ENCODE peak calls at places on chromosomes 12 and 14, in six cellular contexts. Q, J, Y, L, Z and S are unnamed samples.

GRCh38 chr12:69511469-69511868 is 41.3 kb downstream of the FRS2 start:
- DNase-seq in Q (no peak), J (no peak), Y (no peak), L (no peak), Z (no peak), S (no peak)

GRCh38 chr12:55698965-55699364 is 8.7 kb downstream of the ITGA7 start:
- DNase-seq in Q (no peak), J (no peak), Y (no peak), L (no peak), Z (no peak), S (no peak)

GRCh38 chr12:100075598-100075997 is 67.1 kb downstream of the BLTP3B start:
- DNase-seq in Q (no peak), J (no peak), Y (no peak), L (no peak), Z (no peak), S (no peak)

GRCh38 chr12:20624718-20625117 is 70.4 kb upstream of the SLCO1C1 start:
- DNase-seq in Q (no peak), J (no peak), Y (peak; percentile 49), L (no peak), Z (no peak), S (no peak)

GRCh38 chr12:30691122-30691879 is 4.4 kb downstream of the IPO8 start:
- DNase-seq in Q (no peak), J (no peak), Y (peak; percentile 79), L (no peak), Z (peak; percentile 69), S (no peak)

GRCh38 chr12:107521826-107522355 is 163.7 kb upstream of the PWP1 start:
- DNase-seq in Q (no peak), J (no peak), Y (no peak), L (no peak), Z (no peak), S (no peak)

GRCh38 chr12:96197503-96198272 is 3.5 kb downstream of the ELK3 start:
- DNase-seq in Q (peak; percentile 98), J (no peak), Y (peak; percentile 96), L (no peak), Z (no peak), S (no peak)

GRCh38 chr12:118354903-118355302 is 17.8 kb downstream of the TAOK3 start:
- DNase-seq in Q (no peak), J (no peak), Y (no peak), L (no peak), Z (no peak), S (no peak)

GRCh38 chr12:105226219-105226618 is 9.8 kb downstream of the APPL2 start:
- DNase-seq in Q (no peak), J (no peak), Y (peak; percentile 94), L (no peak), Z (peak; percentile 74), S (peak; percentile 29)

GRCh38 chr12:122145505-122146330 is 28.3 kb downstream of the IL31 start:
- DNase-seq in Q (no peak), J (no peak), Y (no peak), L (no peak), Z (no peak), S (no peak)

GRCh38 chr12:75606146-75606545 is 94.7 kb upstream of the KRR1 start:
- DNase-seq in Q (no peak), J (no peak), Y (peak; percentile 34), L (no peak), Z (no peak), S (no peak)

GRCh38 chr14:90280096-90280495 is 23.7 kb downstream of the PSMC1 start:
- DNase-seq in Q (no peak), J (no peak), Y (no peak), L (no peak), Z (no peak), S (no peak)

GRCh38 chr14:103545219-103545914 is 16.4 kb downstream of the TRMT61A start:
- DNase-seq in Q (no peak), J (no peak), Y (no peak), L (no peak), Z (no peak), S (no peak)

DNA sequence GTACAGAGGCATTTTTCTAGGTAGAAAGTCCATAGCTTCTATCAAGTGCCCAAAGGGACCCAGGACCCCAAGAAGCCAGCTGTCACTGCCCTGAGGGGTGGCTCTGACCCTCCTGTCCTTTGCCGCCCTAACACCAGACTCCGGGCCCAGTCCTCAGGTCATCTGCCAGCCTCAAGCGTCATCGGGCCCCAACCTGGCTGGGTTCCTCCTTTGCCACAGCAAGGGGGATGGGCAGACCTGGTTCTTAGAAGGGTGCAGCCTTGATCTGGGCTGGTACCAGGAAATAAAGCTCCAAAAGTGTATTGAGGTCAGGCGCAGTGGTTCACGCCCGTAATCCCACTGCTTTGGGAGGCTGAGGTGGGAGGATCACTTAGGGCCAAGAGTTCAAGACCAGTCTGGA is 27.1 kb upstream of the FAM222A start:
- DNase-seq in Q (no peak), J (no peak), Y (no peak), L (no peak), Z (no peak), S (no peak)
- H3K4me1 ChIP-seq in Q (no peaks in the 10 kb centered on the region), J (no peaks in the 10 kb centered on the region), Y (no peaks in the 10 kb centered on the region), L (no peaks in the 10 kb centered on the region), Z (no peaks in the 10 kb centered on the region), S (no peaks in the 10 kb centered on the region)

GRCh38 chr14:21524575-21525518 is 1.3 kb downstream of the SALL2 start:
- DNase-seq in Q (no peak), J (no peak), Y (no peak), L (no peak), Z (no peak), S (no peak)

GRCh38 chr14:21526672-21527319 is 650 bp upstream of the SALL2 start:
- DNase-seq in Q (no peak), J (no peak), Y (no peak), L (no peak), Z (no peak), S (no peak)

GRCh38 chr14:21527320-21527679 is 1.2 kb upstream of the SALL2 start:
- DNase-seq in Q (no peak), J (no peak), Y (no peak), L (no peak), Z (no peak), S (no peak)

GRCh38 chr14:21525995-21526671 is at the start of gene SALL2:
- DNase-seq in Q (peak; percentile 35), J (no peak), Y (peak; percentile 61), L (peak; percentile 77), Z (peak; percentile 35), S (peak; percentile 36)

GRCh38 chr14:21525571-21525970 is 575 bp downstream of the SALL2 start:
- DNase-seq in Q (no peak), J (no peak), Y (peak; percentile 19), L (no peak), Z (no peak), S (no peak)
- TF ChIP-seq CTCF in Q (no peak), J (no peak), Y (no peak), L (no peak), Z (no peak), S (no peak)

GRCh38 chr12:13570005-13570694 is 373.6 kb downstream of the EMP1 start:
- DNase-seq in Q (peak; percentile 44), J (no peak), Y (no peak), L (no peak), Z (no peak), S (no peak)
- H3K4me1 ChIP-seq in Q (peaks cover 26% of the 10 kb centered on the region), J (no peaks in the 10 kb centered on the region), Y (peaks cover 2% of the 10 kb centered on the region), L (no peaks in the 10 kb centered on the region), Z (no peaks in the 10 kb centered on the region), S (no peaks in the 10 kb centered on the region)

DNA sequence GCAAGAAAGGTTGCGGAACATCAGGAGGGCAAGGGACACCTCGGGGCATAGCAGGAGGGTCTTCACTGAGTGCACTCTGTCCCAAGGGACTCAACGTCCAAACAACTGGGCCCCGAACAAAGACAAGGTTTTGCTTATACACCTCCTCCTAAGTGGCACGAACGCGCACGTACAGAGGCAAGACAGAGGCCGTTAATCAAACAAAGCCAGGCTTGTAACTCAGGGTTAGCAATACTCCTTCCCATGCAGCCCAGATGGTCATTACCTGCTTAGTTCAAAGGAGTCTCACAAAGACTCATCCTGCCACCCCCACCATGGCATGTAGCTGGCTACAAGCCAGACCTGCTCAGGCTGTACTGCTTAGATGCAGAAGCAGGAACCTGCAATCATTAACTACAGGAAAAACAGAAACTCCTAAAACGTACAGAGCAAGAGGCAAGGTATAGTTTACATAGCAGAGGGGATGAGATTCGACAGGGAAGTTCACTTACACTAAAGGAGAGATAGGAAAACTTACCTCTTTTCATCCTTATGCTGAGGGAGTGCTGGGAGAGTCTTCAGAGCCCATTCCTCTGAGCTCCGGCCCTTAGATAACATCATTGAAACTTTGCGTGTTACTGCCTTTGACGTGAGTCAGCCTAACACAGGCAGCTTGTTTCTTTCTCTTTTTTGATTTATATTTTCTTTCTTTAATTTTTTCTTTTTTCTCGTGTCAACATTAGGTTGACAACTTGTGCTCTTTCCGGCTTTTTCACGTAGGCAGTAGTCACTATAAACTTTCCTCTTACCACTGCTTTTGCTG is 1319.1 kb downstream of the TMEM121 start:
- DNase-seq in Q (no peak), J (no peak), Y (no peak), L (peak; percentile 69), Z (no peak), S (no peak)
- TF ChIP-seq CTCF in Q (no peak), J (no peak), Y (no peak), L (no peak), Z (no peak), S (no peak)

DNA sequence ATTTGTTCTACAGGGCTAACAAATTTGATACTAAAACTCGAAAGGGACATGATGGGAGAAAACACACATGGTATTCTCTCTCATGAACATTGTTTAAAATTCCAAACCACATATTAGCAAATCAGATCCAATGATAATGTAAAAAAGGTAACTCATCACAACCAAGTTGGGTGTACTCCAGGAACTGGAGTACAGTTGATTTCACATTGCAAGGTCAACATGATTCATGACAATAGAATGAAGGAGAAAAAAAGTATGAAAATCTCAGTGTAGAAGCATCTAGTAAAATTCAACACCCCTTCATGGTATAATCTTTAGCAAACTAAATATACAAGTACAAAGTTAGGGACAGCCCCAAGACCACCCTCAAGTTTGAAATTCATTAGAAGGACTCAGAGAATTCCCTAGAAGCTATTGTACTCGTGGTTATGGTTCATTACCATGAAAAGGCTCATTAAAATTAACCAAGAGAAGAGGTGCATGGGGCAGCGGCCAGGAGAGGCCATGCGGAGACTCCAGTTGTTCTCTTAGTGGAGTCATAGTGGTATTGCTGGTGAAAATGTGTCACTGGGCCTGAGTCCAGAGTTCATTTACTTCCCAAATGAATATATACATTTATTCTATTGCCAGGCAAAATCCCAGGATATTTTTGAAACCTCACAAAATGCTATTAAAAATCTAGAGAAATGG is 3.1 kb upstream of the CDCA4 start:
- DNase-seq in Q (peak; percentile 86), J (peak; percentile 79), Y (peak; percentile 45), L (no peak), Z (no peak), S (no peak)
- H3K4me1 ChIP-seq in Q (peaks cover 67% of the 10 kb centered on the region), J (peaks cover 32% of the 10 kb centered on the region), Y (peaks cover 14% of the 10 kb centered on the region), L (peaks cover 8% of the 10 kb centered on the region), Z (peaks cover 16% of the 10 kb centered on the region), S (no peaks in the 10 kb centered on the region)

GRCh38 chr12:109934026-109934425 is 34.0 kb downstream of the TCHP start:
- DNase-seq in Q (no peak), J (no peak), Y (peak; percentile 43), L (no peak), Z (no peak), S (no peak)
- TF ChIP-seq CTCF in Q (peak; percentile 50), J (no peak), Y (peak; percentile 59), L (no peak), Z (no peak), S (no peak)